ENCODE peak calls at places on chromosomes 13 and 19, in five cellular contexts. One of them, this sample, is unnamed.

GRCh38 chr19:10625762-10626138 is 397 bp downstream of the SLC44A2 start:
- DNase-seq in kidney epithelial cell: no peak
- DNase-seq in T-cell: no peak
- DNase-seq in stimulated activated naive CD4-positive, alpha-beta T cell: no peak
- DNase-seq in T-helper 22 cell: no peak
- DNase-seq in this sample: no peak

GRCh38 chr19:50669319-50670101 is 20.3 kb downstream of the C19orf81 start:
- DNase-seq in kidney epithelial cell: no peak
- DNase-seq in T-cell: peak
- DNase-seq in stimulated activated naive CD4-positive, alpha-beta T cell: peak
- DNase-seq in T-helper 22 cell: no peak
- DNase-seq in this sample: peak

GRCh38 chr19:15836345-15836594 is 20.8 kb upstream of the OR10H1 start:
- DNase-seq in kidney epithelial cell: no peak
- DNase-seq in T-cell: peak
- DNase-seq in stimulated activated naive CD4-positive, alpha-beta T cell: no peak
- DNase-seq in T-helper 22 cell: no peak
- DNase-seq in this sample: no peak

GRCh38 chr13:101397742-101398141 is 18.6 kb downstream of the NALCN start:
- DNase-seq in kidney epithelial cell: peak
- DNase-seq in T-cell: no peak
- DNase-seq in stimulated activated naive CD4-positive, alpha-beta T cell: no peak
- DNase-seq in T-helper 22 cell: no peak
- DNase-seq in this sample: no peak

GRCh38 chr13:113951246-113951999 is 22.5 kb downstream of the C13orf46 start:
- DNase-seq in kidney epithelial cell: no peak
- DNase-seq in T-cell: peak
- DNase-seq in stimulated activated naive CD4-positive, alpha-beta T cell: peak
- DNase-seq in T-helper 22 cell: no peak
- DNase-seq in this sample: peak

GRCh38 chr19:6276447-6276846 is 3.3 kb downstream of the MLLT1 start:
- DNase-seq in kidney epithelial cell: no peak
- DNase-seq in T-cell: no peak
- DNase-seq in stimulated activated naive CD4-positive, alpha-beta T cell: no peak
- DNase-seq in T-helper 22 cell: no peak
- DNase-seq in this sample: no peak

GRCh38 chr13:78608705-78609463 is 5.5 kb upstream of the POU4F1 start:
- DNase-seq in kidney epithelial cell: no peak
- DNase-seq in T-cell: no peak
- DNase-seq in stimulated activated naive CD4-positive, alpha-beta T cell: no peak
- DNase-seq in T-helper 22 cell: no peak
- DNase-seq in this sample: no peak

GRCh38 chr19:1575323-1576241 is 7.5 kb upstream of the MEX3D start:
- DNase-seq in kidney epithelial cell: no peak
- DNase-seq in T-cell: no peak
- DNase-seq in stimulated activated naive CD4-positive, alpha-beta T cell: no peak
- DNase-seq in T-helper 22 cell: no peak
- DNase-seq in this sample: no peak

GRCh38 chr19:33805313-33805712 is 8.6 kb downstream of the KCTD15 start:
- DNase-seq in kidney epithelial cell: no peak
- DNase-seq in T-cell: no peak
- DNase-seq in stimulated activated naive CD4-positive, alpha-beta T cell: no peak
- DNase-seq in T-helper 22 cell: no peak
- DNase-seq in this sample: no peak

GRCh38 chr19:29952127-29952526 is 10.1 kb downstream of the URI1 start:
- DNase-seq in kidney epithelial cell: no peak
- DNase-seq in T-cell: no peak
- DNase-seq in stimulated activated naive CD4-positive, alpha-beta T cell: no peak
- DNase-seq in T-helper 22 cell: no peak
- DNase-seq in this sample: no peak

GRCh38 chr19:40519352-40520322 is 52.8 kb downstream of the SPTBN4 start:
- DNase-seq in kidney epithelial cell: no peak
- DNase-seq in T-cell: no peak
- DNase-seq in stimulated activated naive CD4-positive, alpha-beta T cell: no peak
- DNase-seq in T-helper 22 cell: no peak
- DNase-seq in this sample: no peak

This sample was measured in naive thymus-derived CD4-positive, alpha-beta T cell.